ENCODE peak calls at places on chromosomes 2 and 18, in seven cellular contexts. Z, P, W, T, L, R and Q are unnamed samples.

GRCh38 chr2:204888222-204888621 is 342.9 kb downstream of the PARD3B start:
- DNase-seq in Z (no peak), P (no peak), W (no peak), T (no peak), L (no peak), R (no peak), Q (no peak)

GRCh38 chr2:182049330-182049729 is 63.7 kb downstream of the PPP1R1C start:
- DNase-seq in Z (no peak), P (no peak), W (no peak), T (no peak), L (no peak), R (no peak), Q (no peak)

GRCh38 chr2:45743531-45744391 is 92.3 kb downstream of the PRKCE start:
- DNase-seq in Z (no peak), P (no peak), W (no peak), T (no peak), L (no peak), R (peak), Q (no peak)

GRCh38 chr2:1929001-1929400 is 184.7 kb upstream of the PXDN start:
- DNase-seq in Z (no peak), P (no peak), W (no peak), T (no peak), L (no peak), R (no peak), Q (no peak)

GRCh38 chr18:79681484-79682387 is 2.1 kb downstream of the CTDP1 start:
- DNase-seq in Z (no peak), P (no peak), W (no peak), T (no peak), L (no peak), R (no peak), Q (no peak)

GRCh38 chr2:134707330-134707676 is 11.5 kb downstream of the TMEM163 start:
- DNase-seq in Z (no peak), P (no peak), W (no peak), T (no peak), L (no peak), R (no peak), Q (no peak)

GRCh38 chr2:100453853-100454252 is 16.4 kb upstream of the NMS start:
- DNase-seq in Z (no peak), P (no peak), W (no peak), T (no peak), L (no peak), R (no peak), Q (no peak)

GRCh38 chr2:237774811-237775553 is 23.6 kb upstream of the RBM44 start:
- DNase-seq in Z (peak), P (peak), W (peak), T (peak), L (peak), R (peak), Q (peak)

GRCh38 chr2:28300489-28300888 is 92.2 kb upstream of the FOSL2 start:
- DNase-seq in Z (no peak), P (no peak), W (no peak), T (no peak), L (no peak), R (peak), Q (no peak)

GRCh38 chr18:28040720-28041119 is 136.2 kb downstream of the CDH2 start:
- DNase-seq in Z (no peak), P (no peak), W (no peak), T (no peak), L (no peak), R (no peak), Q (no peak)

GRCh38 chr2:15677141-15677911 is 85.7 kb downstream of the DDX1 start:
- DNase-seq in Z (no peak), P (no peak), W (peak), T (no peak), L (no peak), R (no peak), Q (no peak)

GRCh38 chr2:53582556-53582955 is 185.0 kb upstream of the CHAC2 start:
- DNase-seq in Z (no peak), P (no peak), W (no peak), T (no peak), L (no peak), R (no peak), Q (no peak)

GRCh38 chr2:84493494-84493893 is 22.8 kb upstream of the DNAH6 start:
- DNase-seq in Z (no peak), P (no peak), W (peak), T (peak), L (no peak), R (peak), Q (peak)

GRCh38 chr2:181790716-181791649 is 100.5 kb upstream of the ITPRID2 start:
- DNase-seq in Z (no peak), P (peak), W (no peak), T (no peak), L (no peak), R (peak), Q (peak)

GRCh38 chr2:168574856-168575630 is 119.0 kb downstream of the CERS6 start:
- DNase-seq in Z (no peak), P (no peak), W (no peak), T (no peak), L (no peak), R (no peak), Q (peak)

GRCh38 chr2:71897836-71898235 is 249.8 kb downstream of the CYP26B1 start:
- DNase-seq in Z (no peak), P (no peak), W (no peak), T (no peak), L (no peak), R (no peak), Q (no peak)

GRCh38 chr2:106269591-106270291 is 75.6 kb upstream of the UXS1 start:
- DNase-seq in Z (no peak), P (peak), W (no peak), T (peak), L (peak), R (no peak), Q (peak)

GRCh38 chr2:106129150-106129549 is 65.0 kb downstream of the UXS1 start:
- DNase-seq in Z (no peak), P (no peak), W (no peak), T (no peak), L (no peak), R (no peak), Q (no peak)

GRCh38 chr2:12929806-12930205 is 213.1 kb downstream of the TRIB2 start:
- DNase-seq in Z (no peak), P (no peak), W (peak), T (peak), L (no peak), R (no peak), Q (no peak)

GRCh38 chr2:46179037-46179621 is 118.1 kb upstream of the EPAS1 start:
- DNase-seq in Z (no peak), P (no peak), W (no peak), T (no peak), L (no peak), R (peak), Q (peak)

GRCh38 chr2:152054593-152054992 is 44.3 kb downstream of the CACNB4 start:
- DNase-seq in Z (no peak), P (no peak), W (no peak), T (no peak), L (no peak), R (peak), Q (peak)

GRCh38 chr2:157349949-157350510 is 24.4 kb upstream of the ERMN start:
- DNase-seq in Z (no peak), P (no peak), W (no peak), T (no peak), L (no peak), R (peak), Q (no peak)

GRCh38 chr2:219571311-219572236 is at the start of gene OBSL1:
- DNase-seq in Z (no peak), P (peak), W (peak), T (peak), L (no peak), R (peak), Q (peak)

GRCh38 chr2:53786371-53787254 is at the start of the genes ASB3 and ERLEC1:
- DNase-seq in Z (peak), P (peak), W (peak), T (peak), L (peak), R (peak), Q (peak)

GRCh38 chr2:16612490-16612889 is 53.1 kb downstream of the CYRIA start:
- DNase-seq in Z (no peak), P (no peak), W (no peak), T (no peak), L (no peak), R (no peak), Q (no peak)

GRCh38 chr2:90069290-90069894 is 1377.9 kb downstream of the RPIA start:
- DNase-seq in Z (peak), P (peak), W (no peak), T (peak), L (peak), R (no peak), Q (no peak)

GRCh38 chr2:160650196-160651108 is 156.8 kb upstream of the RBMS1 start:
- DNase-seq in Z (no peak), P (no peak), W (no peak), T (no peak), L (no peak), R (no peak), Q (peak)

GRCh38 chr2:24816884-24817283 is 23.7 kb downstream of the CENPO start:
- DNase-seq in Z (no peak), P (no peak), W (no peak), T (no peak), L (no peak), R (peak), Q (no peak)

GRCh38 chr18:3851159-3851558 is 401.2 kb downstream of the TGIF1 start:
- DNase-seq in Z (no peak), P (no peak), W (no peak), T (no peak), L (no peak), R (no peak), Q (peak)

GRCh38 chr2:231713738-231714638 is 5.7 kb downstream of the PTMA start:
- DNase-seq in Z (peak), P (peak), W (peak), T (peak), L (peak), R (peak), Q (peak)

GRCh38 chr2:73998451-73998850 is 13.7 kb downstream of the TET3 start:
- DNase-seq in Z (no peak), P (no peak), W (no peak), T (no peak), L (no peak), R (no peak), Q (no peak)

GRCh38 chr2:138395565-138396306 is 105.8 kb upstream of the SPOPL start:
- DNase-seq in Z (no peak), P (no peak), W (no peak), T (no peak), L (peak), R (peak), Q (peak)

GRCh38 chr2:38164881-38165280 is 88.9 kb upstream of the CYP1B1 start:
- DNase-seq in Z (no peak), P (no peak), W (no peak), T (no peak), L (no peak), R (no peak), Q (no peak)

GRCh38 chr2:239365782-239366435 is 34.9 kb downstream of the HDAC4 start:
- DNase-seq in Z (no peak), P (no peak), W (no peak), T (no peak), L (no peak), R (no peak), Q (no peak)

GRCh38 chr2:38174131-38174530 is 98.2 kb upstream of the CYP1B1 start:
- DNase-seq in Z (no peak), P (no peak), W (no peak), T (no peak), L (no peak), R (no peak), Q (no peak)

GRCh38 chr2:27095745-27096651 is 9.4 kb downstream of the KHK start:
- DNase-seq in Z (peak), P (peak), W (peak), T (peak), L (peak), R (peak), Q (peak)

GRCh38 chr2:29066989-29067605 is 7.2 kb downstream of the PCARE start:
- DNase-seq in Z (no peak), P (no peak), W (no peak), T (no peak), L (no peak), R (no peak), Q (peak)

GRCh38 chr2:196535742-196536141 is 103.8 kb upstream of the CCDC150 start:
- DNase-seq in Z (no peak), P (no peak), W (no peak), T (no peak), L (no peak), R (no peak), Q (no peak)
- TF ChIP-seq CTCF in Z (peak), P (no peak), W (no peak), T (no peak), L (peak), R (no peak), Q (no peak)

GRCh38 chr2:212523756-212524155 is 14.8 kb downstream of the ERBB4 start:
- DNase-seq in Z (no peak), P (no peak), W (no peak), T (no peak), L (no peak), R (no peak), Q (no peak)
- TF ChIP-seq CTCF in Z (no peak), P (no peak), W (no peak), T (no peak), L (no peak), R (no peak), Q (no peak)

GRCh38 chr2:112583497-112584133 is 794 bp upstream of the CHCHD5 start:
- DNase-seq in Z (no peak), P (no peak), W (peak), T (no peak), L (no peak), R (peak), Q (peak)
- TF ChIP-seq CTCF in Z (no peak), P (no peak), W (no peak), T (no peak), L (no peak), R (no peak), Q (no peak)

GRCh38 chr2:240935101-240935876 is 29.2 kb downstream of the CROCC2 start:
- DNase-seq in Z (no peak), P (peak), W (no peak), T (no peak), L (peak), R (no peak), Q (no peak)

GRCh38 chr2:240933966-240934700 is 28.0 kb downstream of the CROCC2 start:
- DNase-seq in Z (no peak), P (no peak), W (no peak), T (no peak), L (peak), R (no peak), Q (no peak)

GRCh38 chr2:240936106-240936505 is 30.0 kb downstream of the CROCC2 start:
- DNase-seq in Z (no peak), P (no peak), W (no peak), T (no peak), L (peak), R (no peak), Q (no peak)

GRCh38 chr2:240933048-240933965 is 27.2 kb downstream of the CROCC2 start:
- DNase-seq in Z (no peak), P (no peak), W (no peak), T (no peak), L (peak), R (no peak), Q (no peak)

DNA sequence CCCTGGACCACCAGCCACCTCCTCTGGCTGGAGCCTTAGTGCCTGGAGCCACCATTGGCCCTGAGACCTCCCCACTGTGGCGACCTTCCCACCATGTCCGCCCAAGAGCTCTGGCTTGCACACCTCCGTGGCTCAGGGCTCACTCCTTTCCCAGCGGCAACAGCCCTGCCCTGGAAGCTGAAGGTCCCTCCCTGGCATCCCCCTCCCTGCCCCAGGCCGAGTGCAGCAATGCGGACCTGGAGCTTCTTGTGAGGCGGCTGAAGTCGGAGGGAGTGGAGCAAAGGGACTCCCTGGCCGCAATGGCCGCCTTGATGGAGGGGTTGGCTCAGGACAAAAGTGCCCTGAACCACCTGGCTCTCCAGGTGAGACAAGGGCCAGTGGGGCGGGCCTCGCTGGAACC is 28.6 kb downstream of the CROCC2 start:
- DNase-seq in Z (no peak), P (peak), W (no peak), T (no peak), L (peak), R (no peak), Q (no peak)
- TF ChIP-seq CTCF in Z (no peak), P (no peak), W (no peak), T (no peak), L (no peak), R (no peak), Q (no peak)

GRCh38 chr2:130967020-130967495 is 126.2 kb downstream of the FAM168B start:
- DNase-seq in Z (no peak), P (no peak), W (no peak), T (peak), L (no peak), R (no peak), Q (no peak)

GRCh38 chr2:130963058-130963848 is 126.5 kb downstream of the ARHGEF4 start:
- DNase-seq in Z (no peak), P (no peak), W (peak), T (peak), L (no peak), R (no peak), Q (no peak)

GRCh38 chr2:130966149-130967019 is 126.9 kb downstream of the FAM168B start:
- DNase-seq in Z (no peak), P (no peak), W (peak), T (peak), L (no peak), R (no peak), Q (no peak)

GRCh38 chr2:130964931-130965330 is 128.2 kb downstream of the ARHGEF4 start:
- DNase-seq in Z (no peak), P (no peak), W (no peak), T (no peak), L (no peak), R (no peak), Q (no peak)

DNA sequence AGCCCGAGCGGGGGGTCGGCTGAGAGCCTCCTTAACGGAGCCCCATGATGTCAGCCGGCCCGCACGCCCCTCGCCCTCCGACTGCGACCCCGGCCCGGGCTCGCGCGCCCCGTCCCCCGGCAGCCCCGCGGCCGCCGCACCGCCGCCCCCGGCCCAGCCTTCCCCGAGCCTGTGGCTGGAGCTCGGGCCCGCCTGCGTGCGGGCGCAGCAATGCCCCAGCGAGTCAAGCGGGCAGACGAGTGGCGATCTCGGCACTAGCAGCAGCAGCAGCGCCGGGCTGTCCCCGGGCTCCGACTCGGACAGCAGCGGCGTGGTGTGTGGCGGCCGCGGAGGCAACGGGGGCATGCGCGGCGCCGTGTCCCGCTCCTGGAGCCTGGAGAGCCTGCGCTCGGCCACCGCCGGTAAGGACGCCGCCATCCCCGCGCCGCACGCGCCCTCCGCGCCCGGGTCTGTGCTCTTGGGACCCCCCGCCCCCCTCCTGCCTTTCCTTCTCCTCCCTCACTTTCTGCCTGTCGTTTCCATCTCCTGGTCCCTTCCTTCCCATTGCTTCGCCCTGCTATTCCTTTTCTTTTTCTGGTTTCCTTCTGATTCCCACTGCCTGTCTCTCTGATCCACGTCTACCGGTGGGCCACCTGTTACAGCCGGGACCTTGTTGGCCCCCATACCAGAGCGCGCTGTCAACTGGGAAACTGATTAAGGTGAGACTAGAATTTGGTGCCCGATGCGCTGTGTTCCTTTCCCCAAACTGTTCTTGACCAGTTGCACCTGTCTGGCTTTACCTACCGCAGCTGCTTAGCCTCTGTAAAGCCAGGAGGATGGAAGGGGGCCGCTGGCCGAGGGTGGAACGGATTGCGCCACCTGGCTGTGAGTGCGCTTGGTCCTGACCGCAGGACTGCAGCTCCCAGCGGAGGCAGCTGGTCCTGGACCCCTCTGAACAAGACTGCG is 127.4 kb downstream of the ARHGEF4 start:
- DNase-seq in Z (no peak), P (peak), W (peak), T (peak), L (no peak), R (peak), Q (peak)
- TF ChIP-seq CTCF in Z (peak), P (no peak), W (peak), T (peak), L (no peak), R (peak), Q (peak)

GRCh38 chr2:67277450-67277849 is 119.7 kb upstream of the ETAA1 start:
- DNase-seq in Z (no peak), P (peak), W (peak), T (peak), L (no peak), R (no peak), Q (no peak)
- TF ChIP-seq CTCF in Z (no peak), P (no peak), W (peak), T (peak), L (no peak), R (no peak), Q (no peak)